ENCODE peak calls at places on chromosomes 6 and 20, in five cellular contexts. W, V, R, I and M are unnamed samples.

GRCh38 chr20:51062065-51062464 is 39.2 kb upstream of the KCNG1 start:
- DNase-seq in V (no peak), W (no peak), I (no peak), R (no peak), M (no peak)

GRCh38 chr6:4426916-4427315 is 291.5 kb upstream of the ECI2 start:
- DNase-seq in V (no peak), I (no peak), W (no peak), R (no peak), M (no peak)

GRCh38 chr6:142694054-142694453 is 250.9 kb downstream of the HIVEP2 start:
- DNase-seq in I (no peak), R (peak; percentile 20), W (no peak), V (no peak), M (no peak)

GRCh38 chr6:168045706-168046620 is 33.0 kb downstream of the FRMD1 start:
- DNase-seq in R (no peak), V (no peak), I (no peak), W (peak; percentile 53), M (no peak)

GRCh38 chr20:58850693-58851174 is at the start of gene GNAS-AS1:
- DNase-seq in W (peak; percentile 71), R (peak; percentile 94), V (peak; percentile 95), I (peak; percentile 71), M (peak; percentile 89)

GRCh38 chr6:37049990-37050853 is 44.8 kb downstream of the FGD2 start:
- DNase-seq in R (no peak), W (no peak), I (no peak), V (peak; percentile 86), M (no peak)

GRCh38 chr6:132365319-132365907 is 35.9 kb downstream of the MOXD1 start:
- DNase-seq in V (no peak), I (no peak), W (no peak), R (peak; percentile 87), M (peak; percentile 48)

GRCh38 chr6:157946865-157947532 is 34.7 kb upstream of the SYNJ2 start:
- DNase-seq in I (no peak), V (no peak), W (no peak), R (no peak), M (no peak)

GRCh38 chr6:152635949-152636674 is 1.1 kb downstream of the SYNE1 start:
- DNase-seq in V (peak; percentile 59), R (peak; percentile 39), W (no peak), I (no peak), M (peak; percentile 24)

GRCh38 chr6:44730771-44731391 is 343.4 kb downstream of the CDC5L start:
- DNase-seq in R (peak; percentile 79), I (no peak), W (no peak), V (no peak), M (peak; percentile 82)

GRCh38 chr6:147615659-147616456 is 107.4 kb downstream of the SAMD5 start:
- DNase-seq in V (no peak), I (no peak), W (no peak), R (no peak), M (peak; percentile 80)

GRCh38 chr20:10219452-10219791 is 792 bp downstream of the SNAP25 start:
- DNase-seq in V (peak; percentile 46), I (no peak), W (no peak), R (peak; percentile 92), M (peak; percentile 75)

GRCh38 chr6:124073820-124074587 is 270.3 kb downstream of the NKAIN2 start:
- DNase-seq in R (no peak), I (no peak), V (no peak), W (no peak), M (no peak)

GRCh38 chr20:8076505-8077498 is 55.3 kb upstream of the PLCB1 start:
- DNase-seq in V (no peak), R (no peak), I (no peak), W (no peak), M (no peak)

GRCh38 chr20:8133816-8134451 is 1.9 kb downstream of the PLCB1 start:
- DNase-seq in I (no peak), W (no peak), V (no peak), R (no peak), M (no peak)

GRCh38 chr20:48400009-48400408 is 427.8 kb downstream of the PREX1 start:
- DNase-seq in R (no peak), W (no peak), I (no peak), V (no peak), M (no peak)

GRCh38 chr6:136608991-136609390 is 58.8 kb upstream of the MAP7 start:
- DNase-seq in R (peak; percentile 55), V (no peak), I (no peak), W (no peak), M (peak; percentile 82)

GRCh38 chr6:7652957-7653356 is 63.0 kb downstream of the SNRNP48 start:
- DNase-seq in R (no peak), I (no peak), W (no peak), V (no peak), M (no peak)

GRCh38 chr6:160071805-160072687 is 49.6 kb upstream of the SLC22A1 start:
- DNase-seq in I (no peak), W (peak; percentile 0), V (no peak), R (no peak), M (no peak)

GRCh38 chr20:45981261-45981660 is 9.3 kb upstream of the ZNF335 start:
- DNase-seq in W (no peak), I (no peak), R (no peak), V (no peak), M (no peak)

GRCh38 chr20:23629017-23629541 is 8.7 kb downstream of the CST3 start:
- DNase-seq in V (no peak), I (peak; percentile 87), R (peak; percentile 88), W (no peak), M (peak; percentile 89)

GRCh38 chr6:32886674-32887383 is 32.8 kb downstream of the PSMB9 start:
- DNase-seq in W (no peak), V (no peak), I (no peak), R (peak; percentile 53), M (peak; percentile 66)